ENCODE peak calls at places on chromosome 3, in six cellular contexts. One of them, this sample, is unnamed.

GRCh38 chr3:167814441-167814951 is 79.0 kb downstream of the SERPINI1 start:
- DNase-seq in SJSA1: no peak
- DNase-seq in A549: no peak
- DNase-seq in effector memory CD4-positive, alpha-beta T cell: no peak
- DNase-seq in CD8-positive, alpha-beta memory T cell: no peak
- DNase-seq in aorta: peak
- DNase-seq in this sample: no peak

GRCh38 chr3:111858641-111859040 is 424 bp upstream of the PHLDB2 start:
- DNase-seq in aorta: no peak
- DNase-seq in CD8-positive, alpha-beta memory T cell: no peak
- DNase-seq in SJSA1: no peak
- DNase-seq in effector memory CD4-positive, alpha-beta T cell: no peak
- DNase-seq in A549: no peak
- DNase-seq in this sample: no peak

GRCh38 chr3:29335438-29335837 is 54.6 kb downstream of the RBMS3 start:
- DNase-seq in effector memory CD4-positive, alpha-beta T cell: no peak
- DNase-seq in aorta: peak
- DNase-seq in SJSA1: peak
- DNase-seq in CD8-positive, alpha-beta memory T cell: no peak
- DNase-seq in A549: peak
- DNase-seq in this sample: peak

GRCh38 chr3:150370129-150370602 is 37.9 kb upstream of the TSC22D2 start:
- DNase-seq in A549: peak
- DNase-seq in aorta: peak
- DNase-seq in CD8-positive, alpha-beta memory T cell: no peak
- DNase-seq in SJSA1: peak
- DNase-seq in effector memory CD4-positive, alpha-beta T cell: no peak
- DNase-seq in this sample: peak

GRCh38 chr3:62277986-62278385 is 95.4 kb downstream of the FEZF2 start:
- DNase-seq in SJSA1: no peak
- DNase-seq in A549: no peak
- DNase-seq in aorta: no peak
- DNase-seq in effector memory CD4-positive, alpha-beta T cell: no peak
- DNase-seq in CD8-positive, alpha-beta memory T cell: no peak
- DNase-seq in this sample: no peak

GRCh38 chr3:120470870-120471269 is 20.1 kb upstream of the FSTL1 start:
- DNase-seq in CD8-positive, alpha-beta memory T cell: no peak
- DNase-seq in SJSA1: no peak
- DNase-seq in aorta: no peak
- DNase-seq in A549: no peak
- DNase-seq in effector memory CD4-positive, alpha-beta T cell: no peak
- DNase-seq in this sample: no peak

GRCh38 chr3:55157736-55158135 is 229.9 kb upstream of the LRTM1 start:
- DNase-seq in CD8-positive, alpha-beta memory T cell: no peak
- DNase-seq in A549: no peak
- DNase-seq in SJSA1: no peak
- DNase-seq in aorta: no peak
- DNase-seq in effector memory CD4-positive, alpha-beta T cell: no peak
- DNase-seq in this sample: no peak

GRCh38 chr3:114850913-114851312 is 296.2 kb downstream of the ZBTB20 start:
- DNase-seq in effector memory CD4-positive, alpha-beta T cell: no peak
- DNase-seq in aorta: no peak
- DNase-seq in SJSA1: no peak
- DNase-seq in CD8-positive, alpha-beta memory T cell: no peak
- DNase-seq in A549: no peak
- DNase-seq in this sample: no peak

GRCh38 chr3:111828506-111828905 is 30.6 kb upstream of the PHLDB2 start:
- DNase-seq in aorta: no peak
- DNase-seq in SJSA1: no peak
- DNase-seq in CD8-positive, alpha-beta memory T cell: no peak
- DNase-seq in A549: no peak
- DNase-seq in effector memory CD4-positive, alpha-beta T cell: no peak
- DNase-seq in this sample: no peak

GRCh38 chr3:9911863-9912262 is 5.0 kb upstream of the IL17RC start:
- DNase-seq in aorta: no peak
- DNase-seq in SJSA1: no peak
- DNase-seq in effector memory CD4-positive, alpha-beta T cell: no peak
- DNase-seq in A549: no peak
- DNase-seq in CD8-positive, alpha-beta memory T cell: no peak
- DNase-seq in this sample: no peak

GRCh38 chr3:42688016-42688415 is 2.7 kb downstream of the KLHL40 start:
- DNase-seq in SJSA1: no peak
- DNase-seq in A549: no peak
- DNase-seq in aorta: peak
- DNase-seq in CD8-positive, alpha-beta memory T cell: no peak
- DNase-seq in effector memory CD4-positive, alpha-beta T cell: no peak
- DNase-seq in this sample: no peak

GRCh38 chr3:26989042-26989441 is 366.5 kb downstream of the LRRC3B start:
- DNase-seq in CD8-positive, alpha-beta memory T cell: no peak
- DNase-seq in A549: no peak
- DNase-seq in effector memory CD4-positive, alpha-beta T cell: no peak
- DNase-seq in SJSA1: no peak
- DNase-seq in aorta: no peak
- DNase-seq in this sample: no peak

GRCh38 chr3:47578119-47578630 is 490 bp downstream of the CSPG5 start:
- DNase-seq in SJSA1: no peak
- DNase-seq in aorta: no peak
- DNase-seq in effector memory CD4-positive, alpha-beta T cell: peak
- DNase-seq in A549: peak
- DNase-seq in CD8-positive, alpha-beta memory T cell: peak
- DNase-seq in this sample: no peak

DNA sequence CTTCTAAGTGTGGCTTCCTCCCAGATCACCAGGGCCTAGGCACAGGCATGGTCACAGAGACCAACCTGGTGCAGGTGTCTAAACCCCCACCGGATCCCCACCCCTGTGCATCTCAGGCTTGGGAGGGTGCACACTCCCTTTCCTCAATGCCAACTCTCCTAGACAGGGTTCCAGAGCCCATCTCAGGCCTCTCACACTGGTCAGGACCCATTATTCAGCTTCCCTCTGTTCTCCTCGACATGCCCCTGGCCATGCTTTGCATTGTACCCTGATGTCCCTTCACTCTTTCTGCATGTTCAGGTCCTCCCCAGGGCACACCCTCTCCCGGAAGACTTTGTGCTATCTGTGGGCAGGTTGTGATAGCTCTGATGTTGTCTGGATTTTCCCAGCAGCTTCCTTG is 23.5 kb downstream of the FGD5 start:
- DNase-seq in A549: no peak
- DNase-seq in effector memory CD4-positive, alpha-beta T cell: no peak
- DNase-seq in CD8-positive, alpha-beta memory T cell: no peak
- DNase-seq in SJSA1: no peak
- DNase-seq in aorta: no peak
- DNase-seq in this sample: no peak
- H3K27ac ChIP-seq in A549: no peak
- H3K27ac ChIP-seq in effector memory CD4-positive, alpha-beta T cell: no peak
- H3K27ac ChIP-seq in CD8-positive, alpha-beta memory T cell: no peak
- H3K27ac ChIP-seq in SJSA1: no peak
- H3K27ac ChIP-seq in aorta: no peak
- H3K27ac ChIP-seq in this sample: no peak

DNA sequence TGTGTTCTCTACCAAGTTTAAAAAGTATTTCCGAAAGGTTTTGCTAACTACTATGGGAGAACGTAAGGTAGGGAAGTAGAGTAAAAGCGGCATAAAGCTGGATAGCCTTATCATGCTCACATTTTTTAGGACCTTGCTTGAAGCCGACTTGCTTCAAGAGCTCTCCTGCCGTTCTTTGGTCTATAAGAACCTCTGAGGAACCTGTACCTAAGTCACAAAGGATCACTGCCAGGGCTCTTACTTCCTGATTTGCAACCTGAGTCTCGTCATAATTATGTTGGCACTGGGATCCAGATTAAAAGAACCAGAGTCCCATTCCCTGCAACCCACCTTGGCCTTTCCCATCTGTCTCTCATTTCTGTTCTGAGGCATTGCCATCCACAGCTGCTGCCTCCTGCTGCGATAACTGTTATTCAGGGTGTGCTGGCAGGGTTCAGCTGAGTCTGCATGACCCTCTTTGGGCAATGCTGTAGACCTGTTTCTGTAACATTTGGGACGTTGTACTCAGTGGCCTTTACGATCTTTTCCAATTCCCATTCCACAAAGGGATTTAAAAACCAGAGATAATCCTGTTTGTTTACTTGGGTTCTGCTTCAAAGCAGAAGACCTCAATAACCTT is 131.0 kb upstream of the UMPS start:
- DNase-seq in A549: no peak
- DNase-seq in aorta: no peak
- DNase-seq in CD8-positive, alpha-beta memory T cell: no peak
- DNase-seq in SJSA1: no peak
- DNase-seq in effector memory CD4-positive, alpha-beta T cell: no peak
- DNase-seq in this sample: no peak
- H3K27ac ChIP-seq in A549: no peak
- H3K27ac ChIP-seq in aorta: peak
- H3K27ac ChIP-seq in CD8-positive, alpha-beta memory T cell: no peak
- H3K27ac ChIP-seq in SJSA1: no peak
- H3K27ac ChIP-seq in effector memory CD4-positive, alpha-beta T cell: no peak
- H3K27ac ChIP-seq in this sample: no peak

GRCh38 chr3:25817638-25818037 is 27.7 kb downstream of the OXSM start:
- DNase-seq in SJSA1: no peak
- DNase-seq in CD8-positive, alpha-beta memory T cell: no peak
- DNase-seq in effector memory CD4-positive, alpha-beta T cell: no peak
- DNase-seq in A549: no peak
- DNase-seq in aorta: no peak
- DNase-seq in this sample: peak

GRCh38 chr3:25820816-25821486 is 31.1 kb downstream of the OXSM start:
- DNase-seq in effector memory CD4-positive, alpha-beta T cell: no peak
- DNase-seq in CD8-positive, alpha-beta memory T cell: no peak
- DNase-seq in aorta: no peak
- DNase-seq in SJSA1: no peak
- DNase-seq in A549: no peak
- DNase-seq in this sample: no peak

GRCh38 chr3:25821746-25822573 is 32.1 kb downstream of the OXSM start:
- DNase-seq in SJSA1: no peak
- DNase-seq in A549: no peak
- DNase-seq in CD8-positive, alpha-beta memory T cell: no peak
- DNase-seq in effector memory CD4-positive, alpha-beta T cell: no peak
- DNase-seq in aorta: no peak
- DNase-seq in this sample: no peak

GRCh38 chr3:25818335-25818734 is 28.4 kb downstream of the OXSM start:
- DNase-seq in CD8-positive, alpha-beta memory T cell: no peak
- DNase-seq in aorta: no peak
- DNase-seq in SJSA1: no peak
- DNase-seq in effector memory CD4-positive, alpha-beta T cell: no peak
- DNase-seq in A549: no peak
- DNase-seq in this sample: no peak

DNA sequence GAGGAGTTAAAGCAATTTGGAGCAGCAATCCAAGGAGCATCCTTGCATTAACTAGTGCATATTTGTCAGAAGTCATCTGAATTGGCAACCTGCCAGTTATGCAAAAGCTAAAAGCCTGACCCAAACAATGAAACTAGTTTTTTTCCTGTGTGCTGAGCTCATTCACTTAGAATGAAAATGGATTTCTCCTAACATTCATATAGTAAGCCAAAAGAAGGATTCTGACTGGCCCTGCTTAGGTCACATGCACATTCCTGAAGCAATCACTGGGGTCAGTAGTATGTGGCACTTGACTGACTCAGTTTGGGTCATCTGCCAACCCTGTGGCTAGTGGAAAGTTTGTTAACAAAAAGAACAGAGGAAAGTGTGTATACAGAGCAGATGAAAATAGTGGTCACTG is 30.5 kb downstream of the OXSM start:
- DNase-seq in aorta: no peak
- DNase-seq in CD8-positive, alpha-beta memory T cell: no peak
- DNase-seq in A549: no peak
- DNase-seq in SJSA1: peak
- DNase-seq in effector memory CD4-positive, alpha-beta T cell: no peak
- DNase-seq in this sample: peak
- H3K27ac ChIP-seq in aorta: no peak
- H3K27ac ChIP-seq in CD8-positive, alpha-beta memory T cell: no peak
- H3K27ac ChIP-seq in A549: no peak
- H3K27ac ChIP-seq in SJSA1: peak
- H3K27ac ChIP-seq in effector memory CD4-positive, alpha-beta T cell: no peak
- H3K27ac ChIP-seq in this sample: peak

DNA sequence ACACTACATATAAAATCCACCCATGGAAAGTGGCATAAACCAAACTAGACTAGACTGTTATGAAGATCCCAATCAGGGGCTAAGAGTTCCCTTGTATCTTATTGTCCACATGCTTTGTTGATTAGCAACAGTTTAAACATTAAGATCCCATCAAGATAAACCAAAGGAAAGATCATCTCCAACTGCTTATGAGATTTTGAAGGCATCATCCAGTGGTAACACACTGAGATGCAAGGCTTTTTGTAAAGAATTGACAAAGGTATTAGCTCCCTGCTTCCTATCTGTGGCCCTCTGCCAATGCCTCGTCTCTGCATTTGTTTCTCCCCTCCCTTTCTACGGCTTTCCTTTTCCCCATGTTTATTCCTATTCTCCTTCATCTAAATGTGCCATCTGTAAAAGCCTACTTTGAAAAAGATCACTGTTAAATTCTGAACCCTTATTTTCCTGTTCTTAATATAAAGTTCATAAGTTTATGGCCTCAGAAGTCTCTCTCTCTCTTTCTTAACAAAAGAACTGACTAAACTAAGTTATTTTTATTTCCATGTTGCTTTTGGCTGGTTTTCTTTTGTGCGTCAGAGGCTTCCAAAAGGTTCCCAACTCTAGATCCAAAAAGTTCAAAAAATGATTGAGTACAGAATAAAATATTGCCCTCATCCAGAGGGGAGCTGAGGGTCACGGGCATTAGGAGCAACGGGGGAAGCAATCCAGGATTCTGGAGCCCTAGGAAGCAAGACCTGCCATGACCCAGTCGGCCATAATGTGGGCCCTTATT is 5.5 kb downstream of the PLD1 start:
- DNase-seq in aorta: no peak
- DNase-seq in effector memory CD4-positive, alpha-beta T cell: no peak
- DNase-seq in SJSA1: peak
- DNase-seq in A549: no peak
- DNase-seq in CD8-positive, alpha-beta memory T cell: no peak
- DNase-seq in this sample: no peak
- H3K27ac ChIP-seq in aorta: peak
- H3K27ac ChIP-seq in effector memory CD4-positive, alpha-beta T cell: no peak
- H3K27ac ChIP-seq in SJSA1: peak
- H3K27ac ChIP-seq in A549: peak
- H3K27ac ChIP-seq in CD8-positive, alpha-beta memory T cell: no peak
- H3K27ac ChIP-seq in this sample: peak